ENCODE peak calls at places on chromosomes 6 and 20, in eight cellular contexts. F is activated CD4-positive, alpha-beta T cell treated with anti-CD3 and anti-CD28 coated beads for 48 hours; R is glutamatergic neuron; V is NAMALWA; T is HFFc6; I is right lobe of liver; D is activated T-cell treated with anti-CD3 and anti-CD28 coated beads for 4 hours; M is H1. Y is an unnamed sample.

GRCh38 chr20:54025166-54025835 is 45.1 kb downstream of the BCAS1 start:
- DNase-seq in T (no peak), D (no peak), I (no peak), R (no peak), V (no peak), M (no peak), F (no peak), Y (no peak)

GRCh38 chr20:20452254-20452676 is 84.4 kb downstream of the INSM1 start:
- DNase-seq in D (peak), V (no peak), T (peak), R (peak), F (peak), I (no peak), M (peak), Y (peak)

GRCh38 chr6:40328376-40328987 is 258.7 kb downstream of the LRFN2 start:
- DNase-seq in D (no peak), F (peak), T (no peak), R (peak), I (peak), M (no peak), V (no peak), Y (no peak)

GRCh38 chr20:15561707-15562106 is 1011.5 kb downstream of the KIF16B start:
- DNase-seq in T (no peak), I (no peak), F (no peak), R (no peak), V (no peak), M (no peak), D (no peak), Y (no peak)

GRCh38 chr20:48238781-48239180 is 453.5 kb upstream of the SULF2 start:
- DNase-seq in D (no peak), T (no peak), M (no peak), V (no peak), R (no peak), I (no peak), F (no peak), Y (no peak)

GRCh38 chr20:2748551-2749342 is 51.7 kb downstream of the CPXM1 start:
- DNase-seq in R (no peak), F (no peak), T (no peak), I (peak), V (peak), M (peak), D (no peak), Y (no peak)

GRCh38 chr20:10758446-10758845 is 84.6 kb upstream of the JAG1 start:
- DNase-seq in F (no peak), T (no peak), M (no peak), V (no peak), D (no peak), I (no peak), R (no peak), Y (no peak)

GRCh38 chr20:3165473-3166337 is 6.0 kb upstream of the FASTKD5 start:
- DNase-seq in V (no peak), D (no peak), F (no peak), M (no peak), T (no peak), R (peak), I (peak), Y (peak)

GRCh38 chr20:58160451-58161051 is 67.9 kb downstream of the ANKRD60 start:
- DNase-seq in M (no peak), R (no peak), V (no peak), I (no peak), T (peak), D (no peak), F (no peak), Y (no peak)

GRCh38 chr20:37755665-37756064 is 61.8 kb downstream of the CTNNBL1 start:
- DNase-seq in T (no peak), D (no peak), V (no peak), M (no peak), R (peak), F (no peak), I (no peak), Y (no peak)

GRCh38 chr6:47130086-47130485 is 88.0 kb upstream of the ADGRF1 start:
- DNase-seq in I (no peak), T (no peak), M (no peak), D (no peak), V (no peak), F (no peak), R (no peak), Y (no peak)

GRCh38 chr6:113971786-113972185 is 838 bp upstream of the HDAC2 start:
- DNase-seq in I (no peak), T (no peak), R (no peak), V (peak), F (no peak), D (no peak), M (no peak), Y (no peak)

GRCh38 chr6:72245565-72245964 is 359.2 kb downstream of the RIMS1 start:
- DNase-seq in F (no peak), R (no peak), M (peak), V (no peak), T (no peak), D (no peak), I (no peak), Y (no peak)

GRCh38 chr20:45444050-45444449 is 25.5 kb upstream of the WFDC2 start:
- DNase-seq in D (no peak), V (no peak), T (no peak), F (no peak), I (no peak), R (no peak), M (no peak), Y (no peak)

GRCh38 chr6:127176175-127176574 is 57.7 kb downstream of the RSPO3 start:
- DNase-seq in I (no peak), M (no peak), D (no peak), F (no peak), V (no peak), R (no peak), T (no peak), Y (no peak)

GRCh38 chr20:49115565-49115964 is 69.5 kb downstream of the CSE1L start:
- DNase-seq in V (no peak), T (peak), M (no peak), R (no peak), F (no peak), D (no peak), I (no peak), Y (peak)

GRCh38 chr6:72048080-72048479 is 161.7 kb downstream of the RIMS1 start:
- DNase-seq in I (no peak), V (no peak), D (no peak), T (no peak), F (no peak), M (no peak), R (no peak), Y (no peak)

GRCh38 chr6:44456070-44456965 is 68.8 kb downstream of the CDC5L start:
- DNase-seq in T (peak), M (no peak), D (no peak), V (peak), R (peak), F (peak), I (peak), Y (peak)

GRCh38 chr20:53003420-53003819 is 31.3 kb downstream of the TSHZ2 start:
- DNase-seq in F (no peak), M (no peak), T (no peak), V (no peak), D (no peak), I (no peak), R (no peak), Y (no peak)

GRCh38 chr20:58753929-58754551 is 61.4 kb downstream of the NPEPL1 start:
- DNase-seq in T (no peak), M (no peak), F (no peak), R (no peak), D (no peak), I (no peak), V (no peak), Y (no peak)

GRCh38 chr6:92688328-92688727 is 731.0 kb downstream of the EPHA7 start:
- DNase-seq in M (no peak), T (no peak), R (no peak), D (no peak), F (no peak), I (no peak), V (peak), Y (no peak)

GRCh38 chr6:166541366-166541765 is 45.1 kb downstream of the RAMACL start:
- DNase-seq in R (peak), T (no peak), I (no peak), D (no peak), M (no peak), V (no peak), F (peak), Y (no peak)

GRCh38 chr6:167827588-167828324 is 1.0 kb downstream of the AFDN start:
- DNase-seq in D (peak), M (no peak), V (peak), T (peak), I (peak), R (peak), F (peak), Y (peak)

GRCh38 chr20:41178495-41178894 is 41.2 kb downstream of the PLCG1 start:
- DNase-seq in F (no peak), I (no peak), M (no peak), D (no peak), R (no peak), V (no peak), T (no peak), Y (no peak)

GRCh38 chr6:129592516-129593232 is 117.3 kb downstream of the ARHGAP18 start:
- DNase-seq in F (peak), I (no peak), T (peak), R (no peak), D (no peak), V (no peak), M (no peak), Y (no peak)